ENCODE peak calls at places on chromosome 1, in nine cellular contexts. One of them, this sample, is unnamed.

GRCh38 chr1:152049291-152050073 is 12.7 kb upstream of the S100A11 start:
- DNase-seq in mucosa of descending colon: no peak
- DNase-seq in RWPE1: peak; percentile 26
- DNase-seq in cardiac muscle cell: peak; percentile 83
- DNase-seq in epithelial cell of esophagus: peak; percentile 88
- DNase-seq in ovary: no peak
- DNase-seq in HFF-Myc: no peak
- DNase-seq in fibroblast of mammary gland: peak; percentile 88
- DNase-seq in GM10248: no peak
- DNase-seq in this sample: no peak

GRCh38 chr1:110489973-110490542 is 28.9 kb downstream of the KCNA10 start:
- DNase-seq in mucosa of descending colon: no peak
- DNase-seq in RWPE1: no peak
- DNase-seq in cardiac muscle cell: no peak
- DNase-seq in epithelial cell of esophagus: no peak
- DNase-seq in ovary: no peak
- DNase-seq in HFF-Myc: no peak
- DNase-seq in fibroblast of mammary gland: no peak
- DNase-seq in GM10248: no peak
- DNase-seq in this sample: no peak

GRCh38 chr1:112509005-112509659 is 367 bp downstream of the WNT2B start:
- DNase-seq in mucosa of descending colon: peak; percentile 32
- DNase-seq in RWPE1: no peak
- DNase-seq in cardiac muscle cell: no peak
- DNase-seq in epithelial cell of esophagus: peak; percentile 27
- DNase-seq in ovary: peak; percentile 65
- DNase-seq in HFF-Myc: no peak
- DNase-seq in fibroblast of mammary gland: no peak
- DNase-seq in GM10248: no peak
- DNase-seq in this sample: no peak

GRCh38 chr1:236123563-236123962 is 18.8 kb upstream of the GPR137B start:
- DNase-seq in mucosa of descending colon: no peak
- DNase-seq in RWPE1: no peak
- DNase-seq in cardiac muscle cell: no peak
- DNase-seq in epithelial cell of esophagus: no peak
- DNase-seq in ovary: no peak
- DNase-seq in HFF-Myc: no peak
- DNase-seq in fibroblast of mammary gland: no peak
- DNase-seq in GM10248: no peak
- DNase-seq in this sample: no peak

GRCh38 chr1:63677497-63677896 is 84.3 kb downstream of the PGM1 start:
- DNase-seq in mucosa of descending colon: no peak
- DNase-seq in RWPE1: no peak
- DNase-seq in cardiac muscle cell: no peak
- DNase-seq in epithelial cell of esophagus: no peak
- DNase-seq in ovary: no peak
- DNase-seq in HFF-Myc: no peak
- DNase-seq in fibroblast of mammary gland: no peak
- DNase-seq in GM10248: no peak
- DNase-seq in this sample: no peak

GRCh38 chr1:5933676-5934057 is 58.6 kb downstream of the NPHP4 start:
- DNase-seq in mucosa of descending colon: no peak
- DNase-seq in RWPE1: no peak
- DNase-seq in cardiac muscle cell: peak; percentile 77
- DNase-seq in epithelial cell of esophagus: no peak
- DNase-seq in ovary: no peak
- DNase-seq in HFF-Myc: no peak
- DNase-seq in fibroblast of mammary gland: no peak
- DNase-seq in GM10248: no peak
- DNase-seq in this sample: no peak

GRCh38 chr1:221965252-221965651 is 223.4 kb upstream of the DUSP10 start:
- DNase-seq in mucosa of descending colon: no peak
- DNase-seq in RWPE1: no peak
- DNase-seq in cardiac muscle cell: no peak
- DNase-seq in epithelial cell of esophagus: no peak
- DNase-seq in ovary: no peak
- DNase-seq in HFF-Myc: no peak
- DNase-seq in fibroblast of mammary gland: no peak
- DNase-seq in GM10248: no peak
- DNase-seq in this sample: no peak

GRCh38 chr1:98406346-98407088 is 255.0 kb upstream of the SNX7 start:
- DNase-seq in mucosa of descending colon: no peak
- DNase-seq in RWPE1: no peak
- DNase-seq in cardiac muscle cell: no peak
- DNase-seq in epithelial cell of esophagus: no peak
- DNase-seq in ovary: no peak
- DNase-seq in HFF-Myc: no peak
- DNase-seq in fibroblast of mammary gland: no peak
- DNase-seq in GM10248: no peak
- DNase-seq in this sample: no peak

GRCh38 chr1:231431665-231432415 is 9.8 kb upstream of the EGLN1 start:
- DNase-seq in mucosa of descending colon: no peak
- DNase-seq in RWPE1: no peak
- DNase-seq in cardiac muscle cell: no peak
- DNase-seq in epithelial cell of esophagus: no peak
- DNase-seq in ovary: no peak
- DNase-seq in HFF-Myc: no peak
- DNase-seq in fibroblast of mammary gland: no peak
- DNase-seq in GM10248: no peak
- DNase-seq in this sample: no peak

GRCh38 chr1:205340674-205341073 is 16.0 kb downstream of the KLHDC8A start:
- DNase-seq in mucosa of descending colon: no peak
- DNase-seq in RWPE1: no peak
- DNase-seq in cardiac muscle cell: no peak
- DNase-seq in epithelial cell of esophagus: no peak
- DNase-seq in ovary: no peak
- DNase-seq in HFF-Myc: no peak
- DNase-seq in fibroblast of mammary gland: no peak
- DNase-seq in GM10248: no peak
- DNase-seq in this sample: no peak

GRCh38 chr1:205346956-205347574 is 9.7 kb downstream of the KLHDC8A start:
- DNase-seq in mucosa of descending colon: no peak
- DNase-seq in RWPE1: peak; percentile 30
- DNase-seq in cardiac muscle cell: no peak
- DNase-seq in epithelial cell of esophagus: peak; percentile 70
- DNase-seq in ovary: no peak
- DNase-seq in HFF-Myc: no peak
- DNase-seq in fibroblast of mammary gland: no peak
- DNase-seq in GM10248: no peak
- DNase-seq in this sample: no peak

GRCh38 chr1:205344010-205344808 is 12.5 kb downstream of the KLHDC8A start:
- DNase-seq in mucosa of descending colon: peak; percentile 40
- DNase-seq in RWPE1: no peak
- DNase-seq in cardiac muscle cell: no peak
- DNase-seq in epithelial cell of esophagus: peak; percentile 33
- DNase-seq in ovary: no peak
- DNase-seq in HFF-Myc: no peak
- DNase-seq in fibroblast of mammary gland: no peak
- DNase-seq in GM10248: no peak
- DNase-seq in this sample: no peak

GRCh38 chr1:205345761-205346160 is 11.0 kb downstream of the KLHDC8A start:
- DNase-seq in mucosa of descending colon: no peak
- DNase-seq in RWPE1: no peak
- DNase-seq in cardiac muscle cell: no peak
- DNase-seq in epithelial cell of esophagus: no peak
- DNase-seq in ovary: no peak
- DNase-seq in HFF-Myc: no peak
- DNase-seq in fibroblast of mammary gland: no peak
- DNase-seq in GM10248: no peak
- DNase-seq in this sample: no peak

DNA sequence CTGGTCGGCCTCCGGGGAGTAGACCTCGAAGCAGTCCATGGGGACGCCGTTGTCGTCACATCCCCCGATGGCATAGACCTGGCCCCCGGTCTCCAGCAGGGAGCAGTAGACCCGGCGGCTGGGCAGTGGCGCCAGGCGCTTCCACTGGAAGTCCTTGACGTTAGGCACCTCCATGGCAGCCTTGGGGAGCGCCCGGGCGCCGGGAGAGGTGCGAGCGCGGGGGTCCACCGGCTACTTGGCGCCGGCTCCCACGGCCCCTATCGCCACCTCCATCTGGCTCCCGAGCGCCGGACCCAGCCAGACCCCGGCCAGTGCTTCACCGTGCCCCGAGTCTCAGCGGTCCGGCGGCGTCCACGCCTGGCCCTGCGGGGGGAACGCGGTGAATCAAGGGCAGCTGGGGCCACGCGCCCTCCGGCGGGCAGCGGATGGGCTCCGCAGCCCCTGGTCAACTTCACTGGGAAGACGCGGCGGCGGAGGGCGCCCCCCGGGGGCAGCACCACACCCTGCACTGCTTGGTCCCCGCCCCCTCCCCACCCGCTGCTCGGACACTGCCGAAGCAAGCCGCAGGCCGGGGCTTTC is 13.2 kb downstream of the KLHDC8A start:
- DNase-seq in mucosa of descending colon: no peak
- DNase-seq in RWPE1: no peak
- DNase-seq in cardiac muscle cell: no peak
- DNase-seq in epithelial cell of esophagus: no peak
- DNase-seq in ovary: no peak
- DNase-seq in HFF-Myc: no peak
- DNase-seq in fibroblast of mammary gland: no peak
- DNase-seq in GM10248: no peak
- DNase-seq in this sample: no peak
- TF ChIP-seq CTCF in mucosa of descending colon: no peak
- TF ChIP-seq CTCF in RWPE1: no peak
- TF ChIP-seq CTCF in cardiac muscle cell: peak; percentile 34
- TF ChIP-seq CTCF in epithelial cell of esophagus: no peak
- TF ChIP-seq CTCF in ovary: no peak
- TF ChIP-seq CTCF in HFF-Myc: peak; percentile 31
- TF ChIP-seq CTCF in fibroblast of mammary gland: no peak
- TF ChIP-seq CTCF in GM10248: peak; percentile 6
- TF ChIP-seq CTCF in this sample: no peak

DNA sequence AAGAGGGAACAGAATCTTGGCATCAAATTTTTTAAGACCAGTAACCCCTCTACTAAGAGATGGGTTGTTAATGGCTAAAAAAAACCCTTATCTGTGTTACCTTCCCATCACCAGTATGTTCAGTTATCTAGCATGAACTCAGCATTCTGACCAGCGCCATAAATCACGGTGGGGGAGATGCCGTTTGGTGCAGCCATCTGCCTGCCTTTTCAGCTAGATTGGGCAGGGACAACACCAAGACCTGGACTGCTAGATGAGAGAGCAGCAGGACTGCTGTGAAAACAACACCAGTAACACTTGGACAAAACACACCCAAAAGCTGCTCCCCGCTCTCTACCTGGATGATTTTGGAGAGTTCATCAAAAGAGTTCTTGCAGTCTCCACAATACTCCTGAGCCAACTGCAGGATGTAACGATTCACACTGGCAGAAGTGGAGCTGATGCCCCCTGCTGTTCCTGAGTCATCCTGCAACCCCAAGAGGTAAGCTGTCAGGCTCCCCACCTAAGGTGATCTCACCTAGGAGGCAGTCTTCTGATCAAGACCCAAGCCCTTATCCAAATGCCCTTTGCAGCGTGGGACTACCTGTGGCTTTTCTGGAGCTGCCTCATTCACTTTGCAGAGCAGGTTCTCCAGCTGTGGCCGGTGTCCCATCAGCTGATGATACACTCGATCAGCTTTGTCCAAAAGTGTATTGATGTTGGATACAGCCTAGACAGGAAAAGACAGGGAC is 96.5 kb downstream of the UBR4 start:
- DNase-seq in mucosa of descending colon: peak; percentile 62
- DNase-seq in RWPE1: peak; percentile 49
- DNase-seq in cardiac muscle cell: peak; percentile 51
- DNase-seq in epithelial cell of esophagus: peak; percentile 62
- DNase-seq in ovary: no peak
- DNase-seq in HFF-Myc: peak; percentile 6
- DNase-seq in fibroblast of mammary gland: peak; percentile 28
- DNase-seq in GM10248: peak; percentile 43
- DNase-seq in this sample: peak; percentile 45
- TF ChIP-seq CTCF in mucosa of descending colon: no peak
- TF ChIP-seq CTCF in RWPE1: peak; percentile 38
- TF ChIP-seq CTCF in cardiac muscle cell: peak; percentile 61
- TF ChIP-seq CTCF in epithelial cell of esophagus: peak; percentile 63
- TF ChIP-seq CTCF in ovary: no peak
- TF ChIP-seq CTCF in HFF-Myc: peak; percentile 67
- TF ChIP-seq CTCF in fibroblast of mammary gland: peak; percentile 45
- TF ChIP-seq CTCF in GM10248: peak; percentile 41
- TF ChIP-seq CTCF in this sample: peak; percentile 73

DNA sequence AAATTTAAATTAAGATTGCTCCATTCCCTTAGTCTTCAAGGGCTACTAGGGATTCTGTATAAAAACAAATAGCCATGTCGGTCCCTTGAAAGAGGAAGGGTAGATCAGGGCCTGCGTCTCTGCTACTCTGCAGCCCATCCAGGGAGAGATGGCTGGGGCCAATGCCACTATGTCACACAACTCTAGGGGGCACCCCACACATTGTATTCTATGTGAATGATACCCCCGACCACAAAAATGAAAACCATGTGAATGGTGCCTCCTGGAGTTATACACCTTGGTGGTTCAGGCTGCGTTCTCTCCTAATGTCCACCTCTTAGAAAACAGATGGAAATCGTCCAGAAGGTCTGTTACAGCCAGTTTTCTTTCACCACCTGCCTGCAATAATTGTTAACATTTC is 18.0 kb downstream of the PIK3C2B start:
- DNase-seq in mucosa of descending colon: no peak
- DNase-seq in RWPE1: no peak
- DNase-seq in cardiac muscle cell: no peak
- DNase-seq in epithelial cell of esophagus: no peak
- DNase-seq in ovary: no peak
- DNase-seq in HFF-Myc: no peak
- DNase-seq in fibroblast of mammary gland: no peak
- DNase-seq in GM10248: peak; percentile 6
- DNase-seq in this sample: no peak
- TF ChIP-seq CTCF in mucosa of descending colon: no peak
- TF ChIP-seq CTCF in RWPE1: no peak
- TF ChIP-seq CTCF in cardiac muscle cell: no peak
- TF ChIP-seq CTCF in epithelial cell of esophagus: no peak
- TF ChIP-seq CTCF in ovary: no peak
- TF ChIP-seq CTCF in HFF-Myc: no peak
- TF ChIP-seq CTCF in fibroblast of mammary gland: no peak
- TF ChIP-seq CTCF in GM10248: no peak
- TF ChIP-seq CTCF in this sample: peak; percentile 39

GRCh38 chr1:163170975-163171676 is 31.6 kb downstream of the RGS5 start:
- DNase-seq in mucosa of descending colon: no peak
- DNase-seq in RWPE1: peak; percentile 28
- DNase-seq in cardiac muscle cell: peak; percentile 65
- DNase-seq in epithelial cell of esophagus: peak; percentile 10
- DNase-seq in ovary: no peak
- DNase-seq in HFF-Myc: peak; percentile 52
- DNase-seq in fibroblast of mammary gland: peak; percentile 75
- DNase-seq in GM10248: no peak
- DNase-seq in this sample: no peak
- TF ChIP-seq CTCF in mucosa of descending colon: no peak
- TF ChIP-seq CTCF in RWPE1: peak; percentile 21
- TF ChIP-seq CTCF in cardiac muscle cell: peak; percentile 58
- TF ChIP-seq CTCF in epithelial cell of esophagus: peak; percentile 44
- TF ChIP-seq CTCF in ovary: no peak
- TF ChIP-seq CTCF in HFF-Myc: peak; percentile 43
- TF ChIP-seq CTCF in fibroblast of mammary gland: peak; percentile 79
- TF ChIP-seq CTCF in GM10248: peak; percentile 11
- TF ChIP-seq CTCF in this sample: peak; percentile 34

GRCh38 chr1:75130865-75131592 is 3.2 kb upstream of the LHX8 start:
- DNase-seq in mucosa of descending colon: no peak
- DNase-seq in RWPE1: no peak
- DNase-seq in cardiac muscle cell: no peak
- DNase-seq in epithelial cell of esophagus: no peak
- DNase-seq in ovary: no peak
- DNase-seq in HFF-Myc: no peak
- DNase-seq in fibroblast of mammary gland: no peak
- DNase-seq in GM10248: peak; percentile 10
- DNase-seq in this sample: no peak
- TF ChIP-seq CTCF in mucosa of descending colon: no peak
- TF ChIP-seq CTCF in RWPE1: no peak
- TF ChIP-seq CTCF in cardiac muscle cell: no peak
- TF ChIP-seq CTCF in epithelial cell of esophagus: no peak
- TF ChIP-seq CTCF in ovary: no peak
- TF ChIP-seq CTCF in HFF-Myc: no peak
- TF ChIP-seq CTCF in fibroblast of mammary gland: no peak
- TF ChIP-seq CTCF in GM10248: no peak
- TF ChIP-seq CTCF in this sample: no peak

GRCh38 chr1:81808760-81809159 is 8.0 kb downstream of the ADGRL2 start:
- DNase-seq in mucosa of descending colon: no peak
- DNase-seq in RWPE1: no peak
- DNase-seq in cardiac muscle cell: no peak
- DNase-seq in epithelial cell of esophagus: no peak
- DNase-seq in ovary: no peak
- DNase-seq in HFF-Myc: no peak
- DNase-seq in fibroblast of mammary gland: no peak
- DNase-seq in GM10248: no peak
- DNase-seq in this sample: no peak
- TF ChIP-seq CTCF in mucosa of descending colon: no peak
- TF ChIP-seq CTCF in RWPE1: no peak
- TF ChIP-seq CTCF in cardiac muscle cell: no peak
- TF ChIP-seq CTCF in epithelial cell of esophagus: peak; percentile 18
- TF ChIP-seq CTCF in ovary: no peak
- TF ChIP-seq CTCF in HFF-Myc: no peak
- TF ChIP-seq CTCF in fibroblast of mammary gland: no peak
- TF ChIP-seq CTCF in GM10248: no peak
- TF ChIP-seq CTCF in this sample: no peak

This sample was measured in DND-41.